ENCODE peak calls at places on chromosomes 16 and 17, in ten cellular contexts. One of them, this sample, is unnamed.

GRCh38 chr16:87740909-87741424 is 24.8 kb downstream of the KLHDC4 start:
- DNase-seq in WERI-Rb-1: no peak
- DNase-seq in heart left ventricle: peak
- DNase-seq in aorta: no peak
- DNase-seq in A549: no peak
- DNase-seq in heart right ventricle: peak
- DNase-seq in AG04450: no peak
- DNase-seq in neural progenitor cell: no peak
- DNase-seq in Peyer's patch: no peak
- DNase-seq in CD8-positive, alpha-beta T cell: no peak
- DNase-seq in this sample: no peak

GRCh38 chr17:1591474-1592090 is 29.0 kb upstream of the PITPNA start:
- DNase-seq in WERI-Rb-1: no peak
- DNase-seq in heart left ventricle: no peak
- DNase-seq in aorta: no peak
- DNase-seq in A549: no peak
- DNase-seq in heart right ventricle: no peak
- DNase-seq in AG04450: no peak
- DNase-seq in neural progenitor cell: no peak
- DNase-seq in Peyer's patch: no peak
- DNase-seq in CD8-positive, alpha-beta T cell: no peak
- DNase-seq in this sample: no peak

GRCh38 chr16:78980825-78981224 is 619.7 kb downstream of the MAF start:
- DNase-seq in WERI-Rb-1: no peak
- DNase-seq in heart left ventricle: no peak
- DNase-seq in aorta: no peak
- DNase-seq in A549: no peak
- DNase-seq in heart right ventricle: no peak
- DNase-seq in AG04450: no peak
- DNase-seq in neural progenitor cell: no peak
- DNase-seq in Peyer's patch: no peak
- DNase-seq in CD8-positive, alpha-beta T cell: no peak
- DNase-seq in this sample: no peak

GRCh38 chr17:43665038-43665386 is 3.3 kb upstream of the MEOX1 start:
- DNase-seq in WERI-Rb-1: no peak
- DNase-seq in heart left ventricle: peak
- DNase-seq in aorta: no peak
- DNase-seq in A549: no peak
- DNase-seq in heart right ventricle: peak
- DNase-seq in AG04450: no peak
- DNase-seq in neural progenitor cell: peak
- DNase-seq in Peyer's patch: no peak
- DNase-seq in CD8-positive, alpha-beta T cell: no peak
- DNase-seq in this sample: no peak

GRCh38 chr16:89280546-89281188 is 63.2 kb downstream of the ZNF778 start:
- DNase-seq in WERI-Rb-1: no peak
- DNase-seq in heart left ventricle: no peak
- DNase-seq in aorta: no peak
- DNase-seq in A549: no peak
- DNase-seq in heart right ventricle: no peak
- DNase-seq in AG04450: no peak
- DNase-seq in neural progenitor cell: no peak
- DNase-seq in Peyer's patch: no peak
- DNase-seq in CD8-positive, alpha-beta T cell: no peak
- DNase-seq in this sample: no peak

GRCh38 chr17:57557793-57558681 is 187.1 kb downstream of the CCDC182 start:
- DNase-seq in WERI-Rb-1: no peak
- DNase-seq in heart left ventricle: no peak
- DNase-seq in aorta: no peak
- DNase-seq in A549: no peak
- DNase-seq in heart right ventricle: no peak
- DNase-seq in AG04450: no peak
- DNase-seq in neural progenitor cell: no peak
- DNase-seq in Peyer's patch: no peak
- DNase-seq in CD8-positive, alpha-beta T cell: no peak
- DNase-seq in this sample: no peak

GRCh38 chr17:50580636-50581035 is 20.1 kb downstream of the CACNA1G start:
- DNase-seq in WERI-Rb-1: no peak
- DNase-seq in heart left ventricle: no peak
- DNase-seq in aorta: no peak
- DNase-seq in A549: no peak
- DNase-seq in heart right ventricle: no peak
- DNase-seq in AG04450: no peak
- DNase-seq in neural progenitor cell: no peak
- DNase-seq in Peyer's patch: no peak
- DNase-seq in CD8-positive, alpha-beta T cell: no peak
- DNase-seq in this sample: no peak

GRCh38 chr17:80791758-80792284 is 199.8 kb upstream of the CHMP6 start:
- DNase-seq in WERI-Rb-1: no peak
- DNase-seq in heart left ventricle: peak
- DNase-seq in aorta: peak
- DNase-seq in A549: peak
- DNase-seq in heart right ventricle: no peak
- DNase-seq in AG04450: peak
- DNase-seq in neural progenitor cell: no peak
- DNase-seq in Peyer's patch: no peak
- DNase-seq in CD8-positive, alpha-beta T cell: peak
- DNase-seq in this sample: peak

GRCh38 chr17:69870751-69871199 is 204.2 kb upstream of the KCNJ16 start:
- DNase-seq in WERI-Rb-1: no peak
- DNase-seq in heart left ventricle: no peak
- DNase-seq in aorta: no peak
- DNase-seq in A549: no peak
- DNase-seq in heart right ventricle: no peak
- DNase-seq in AG04450: peak
- DNase-seq in neural progenitor cell: peak
- DNase-seq in Peyer's patch: no peak
- DNase-seq in CD8-positive, alpha-beta T cell: no peak
- DNase-seq in this sample: no peak

DNA sequence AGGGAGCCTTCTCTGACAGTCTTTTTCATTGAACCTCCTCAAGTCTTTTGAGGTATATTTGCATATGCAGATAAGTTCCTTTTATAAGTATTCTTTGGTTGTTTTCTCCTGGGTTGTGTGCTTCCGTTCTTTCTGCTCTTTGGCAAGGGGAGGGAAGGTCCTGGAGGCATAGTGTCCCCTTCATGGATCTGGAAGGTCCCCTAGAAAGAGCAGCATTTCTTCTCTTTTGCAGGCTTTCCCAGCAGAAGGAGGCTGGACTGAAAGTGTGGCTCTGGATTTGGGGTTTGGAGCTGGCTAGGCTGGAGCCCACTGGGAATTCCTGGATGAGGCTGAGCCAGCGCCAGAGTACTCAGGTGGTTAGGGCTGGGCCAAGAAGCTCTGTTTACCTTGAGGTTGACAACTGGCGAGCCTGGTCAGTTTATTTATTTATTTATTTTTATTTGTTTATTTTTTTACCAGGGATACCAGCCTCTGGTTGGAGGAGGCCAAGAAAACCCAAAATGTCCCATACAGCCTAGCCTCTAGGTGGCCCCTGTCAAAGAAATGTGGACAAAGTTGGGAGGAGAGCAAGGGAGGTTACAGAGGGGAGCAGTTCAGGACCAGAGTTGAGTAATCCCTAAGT is 5.4 kb upstream of the TOP2A start:
- DNase-seq in WERI-Rb-1: no peak
- DNase-seq in heart left ventricle: no peak
- DNase-seq in aorta: no peak
- DNase-seq in A549: peak
- DNase-seq in heart right ventricle: no peak
- DNase-seq in AG04450: no peak
- DNase-seq in neural progenitor cell: peak
- DNase-seq in Peyer's patch: no peak
- DNase-seq in CD8-positive, alpha-beta T cell: no peak
- DNase-seq in this sample: no peak
- H3K27ac ChIP-seq in WERI-Rb-1: no peak
- H3K27ac ChIP-seq in heart left ventricle: no peak
- H3K27ac ChIP-seq in aorta: no peak
- H3K27ac ChIP-seq in A549: no peak
- H3K27ac ChIP-seq in heart right ventricle: no peak
- H3K27ac ChIP-seq in AG04450: no peak
- H3K27ac ChIP-seq in neural progenitor cell: peak
- H3K27ac ChIP-seq in Peyer's patch: no peak
- H3K27ac ChIP-seq in CD8-positive, alpha-beta T cell: no peak
- H3K27ac ChIP-seq in this sample: no peak

DNA sequence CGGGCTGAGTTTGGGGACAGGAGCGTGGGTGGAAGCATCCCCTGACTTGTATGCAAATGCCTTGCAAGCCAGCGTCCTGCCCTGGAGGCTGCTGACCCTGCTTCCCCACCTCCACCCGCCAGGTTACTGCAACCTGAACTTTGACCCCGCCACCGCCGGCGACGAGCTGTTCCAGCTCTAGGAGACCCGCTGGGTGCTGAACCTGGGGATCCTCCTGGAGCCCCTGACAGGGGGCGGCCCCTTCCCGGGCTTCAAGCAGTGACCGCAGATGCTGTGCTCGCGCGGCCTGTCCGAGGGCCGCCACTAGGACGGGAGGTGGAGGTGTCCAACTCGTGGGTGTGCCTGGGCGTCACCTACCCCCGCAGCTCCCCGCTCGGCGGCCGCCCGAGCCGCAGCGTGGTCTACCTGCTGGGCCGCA is 10.7 kb upstream of the SLC16A5 start:
- DNase-seq in WERI-Rb-1: no peak
- DNase-seq in heart left ventricle: no peak
- DNase-seq in aorta: no peak
- DNase-seq in A549: no peak
- DNase-seq in heart right ventricle: no peak
- DNase-seq in AG04450: no peak
- DNase-seq in neural progenitor cell: no peak
- DNase-seq in Peyer's patch: peak
- DNase-seq in CD8-positive, alpha-beta T cell: no peak
- DNase-seq in this sample: no peak
- H3K4me3 ChIP-seq in WERI-Rb-1: no peak
- H3K4me3 ChIP-seq in heart left ventricle: peak
- H3K4me3 ChIP-seq in aorta: no peak
- H3K4me3 ChIP-seq in A549: no peak
- H3K4me3 ChIP-seq in heart right ventricle: no peak
- H3K4me3 ChIP-seq in AG04450: no peak
- H3K4me3 ChIP-seq in neural progenitor cell: no peak
- H3K4me3 ChIP-seq in Peyer's patch: peak
- H3K4me3 ChIP-seq in CD8-positive, alpha-beta T cell: peak
- H3K4me3 ChIP-seq in this sample: peak

DNA sequence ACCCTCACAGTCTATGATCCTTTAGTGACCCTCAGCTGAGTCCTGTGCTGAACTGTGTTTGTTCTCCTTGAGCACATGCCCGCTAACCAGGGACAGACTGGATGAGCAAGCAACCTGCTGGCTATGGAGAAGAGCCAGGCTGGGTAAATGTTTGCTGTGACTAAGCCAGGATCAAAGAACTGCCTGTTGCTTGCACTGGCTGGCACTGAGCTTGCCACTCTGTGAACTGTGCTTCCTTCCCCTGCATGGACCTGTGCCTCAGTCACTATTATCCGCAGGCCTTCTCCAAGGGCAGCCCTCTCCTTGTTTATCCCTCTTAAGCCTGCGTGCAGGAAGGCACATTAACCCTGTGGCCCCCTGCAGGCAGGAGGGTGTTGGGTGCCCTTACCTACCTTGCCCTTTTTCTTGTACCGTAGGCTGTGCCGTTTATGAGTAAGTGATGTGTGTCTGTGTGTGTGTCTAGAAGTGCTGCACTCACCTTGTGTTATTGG is 7.4 kb downstream of the PNPO start:
- DNase-seq in WERI-Rb-1: peak
- DNase-seq in heart left ventricle: no peak
- DNase-seq in aorta: no peak
- DNase-seq in A549: peak
- DNase-seq in heart right ventricle: no peak
- DNase-seq in AG04450: no peak
- DNase-seq in neural progenitor cell: no peak
- DNase-seq in Peyer's patch: peak
- DNase-seq in CD8-positive, alpha-beta T cell: no peak
- DNase-seq in this sample: no peak
- H3K27ac ChIP-seq in WERI-Rb-1: peak
- H3K27ac ChIP-seq in heart left ventricle: peak
- H3K27ac ChIP-seq in aorta: no peak
- H3K27ac ChIP-seq in A549: peak
- H3K27ac ChIP-seq in heart right ventricle: peak
- H3K27ac ChIP-seq in AG04450: no peak
- H3K27ac ChIP-seq in neural progenitor cell: no peak
- H3K27ac ChIP-seq in Peyer's patch: peak
- H3K27ac ChIP-seq in CD8-positive, alpha-beta T cell: no peak
- H3K27ac ChIP-seq in this sample: no peak

GRCh38 chr16:2122429-2122828 is 13.3 kb downstream of the PKD1 start:
- DNase-seq in WERI-Rb-1: no peak
- DNase-seq in heart left ventricle: no peak
- DNase-seq in aorta: no peak
- DNase-seq in A549: no peak
- DNase-seq in heart right ventricle: no peak
- DNase-seq in AG04450: no peak
- DNase-seq in neural progenitor cell: no peak
- DNase-seq in Peyer's patch: no peak
- DNase-seq in CD8-positive, alpha-beta T cell: no peak
- DNase-seq in this sample: no peak

DNA sequence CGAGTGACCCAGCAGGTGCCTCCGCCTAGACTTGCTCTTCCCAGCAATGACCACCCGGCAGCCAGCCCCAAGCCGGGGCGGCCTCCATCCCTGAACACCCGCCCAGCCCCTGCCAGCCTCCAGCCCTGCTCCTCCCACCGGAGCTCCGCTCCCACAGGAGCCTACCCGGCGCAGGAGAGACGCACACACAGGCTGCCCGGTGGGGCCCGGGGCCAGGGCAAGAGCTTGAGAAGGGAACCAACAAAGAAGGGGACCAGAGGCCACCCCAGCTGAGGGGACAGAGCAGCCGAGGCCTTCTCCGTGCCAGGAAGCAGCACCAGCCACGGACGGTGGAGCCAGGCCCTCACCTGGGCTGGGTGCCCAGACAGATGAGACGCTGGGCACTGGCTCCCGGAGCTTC is 13.8 kb downstream of the PKD1 start:
- DNase-seq in WERI-Rb-1: no peak
- DNase-seq in heart left ventricle: peak
- DNase-seq in aorta: no peak
- DNase-seq in A549: no peak
- DNase-seq in heart right ventricle: peak
- DNase-seq in AG04450: no peak
- DNase-seq in neural progenitor cell: no peak
- DNase-seq in Peyer's patch: no peak
- DNase-seq in CD8-positive, alpha-beta T cell: no peak
- DNase-seq in this sample: no peak
- H3K4me3 ChIP-seq in WERI-Rb-1: no peak
- H3K4me3 ChIP-seq in heart left ventricle: peak
- H3K4me3 ChIP-seq in aorta: no peak
- H3K4me3 ChIP-seq in A549: no peak
- H3K4me3 ChIP-seq in heart right ventricle: no peak
- H3K4me3 ChIP-seq in AG04450: no peak
- H3K4me3 ChIP-seq in neural progenitor cell: no peak
- H3K4me3 ChIP-seq in Peyer's patch: no peak
- H3K4me3 ChIP-seq in CD8-positive, alpha-beta T cell: no peak
- H3K4me3 ChIP-seq in this sample: no peak

This sample was measured in effector memory CD4-positive, alpha-beta T cell.